ENCODE peak calls at places on chromosomes 1 and 21, in four cellular contexts. R, F, X and Z are unnamed samples.

GRCh38 chr1:91545506-91546300 is 45.1 kb downstream of the CDC7 start:
- DNase-seq in R (no peak), F (no peak), X (no peak), Z (no peak)

GRCh38 chr1:53381790-53382401 is 54.0 kb upstream of the LRP8 start:
- DNase-seq in F (peak; percentile 4), R (no peak), X (peak; percentile 33), Z (no peak)

GRCh38 chr1:94836891-94837290 is 16.7 kb downstream of the SLC44A3 start:
- DNase-seq in X (no peak), R (no peak), F (no peak), Z (no peak)

GRCh38 chr1:41578712-41579335 is 94.3 kb upstream of the EDN2 start:
- DNase-seq in R (no peak), F (no peak), X (no peak), Z (no peak)

GRCh38 chr1:39195166-39196111 is 9.1 kb upstream of the MACF1 start:
- DNase-seq in F (no peak), R (no peak), X (no peak), Z (no peak)

GRCh38 chr1:234823191-234824176 is 213.5 kb upstream of the IRF2BP2 start:
- DNase-seq in X (no peak), F (no peak), R (no peak), Z (no peak)

GRCh38 chr1:171841931-171842723 is 829 bp downstream of the DNM3 start:
- DNase-seq in F (peak; percentile 64), R (peak; percentile 17), X (no peak), Z (peak; percentile 61)

GRCh38 chr1:43435146-43436145 is 18.3 kb downstream of the HYI start:
- DNase-seq in F (peak; percentile 82), R (no peak), X (no peak), Z (peak; percentile 63)

GRCh38 chr1:14944471-14944981 is 209.0 kb upstream of the TMEM51 start:
- DNase-seq in F (no peak), X (no peak), R (no peak), Z (no peak)

GRCh38 chr1:167440345-167440744 is 78.0 kb downstream of the CD247 start:
- DNase-seq in F (no peak), X (no peak), R (no peak), Z (peak; percentile 59)

GRCh38 chr1:27416387-27417111 is 24.1 kb downstream of the GPR3 start:
- DNase-seq in R (no peak), X (peak; percentile 55), F (no peak), Z (no peak)

GRCh38 chr1:83693409-83694126 is 305.4 kb downstream of the TTLL7 start:
- DNase-seq in X (no peak), R (no peak), F (no peak), Z (no peak)

GRCh38 chr1:14996133-14997050 is 157.2 kb upstream of the TMEM51 start:
- DNase-seq in R (peak; percentile 25), X (peak; percentile 67), F (no peak), Z (no peak)

GRCh38 chr1:6472391-6472790 is 6.4 kb upstream of the TNFRSF25 start:
- DNase-seq in X (no peak), R (no peak), F (no peak), Z (no peak)

GRCh38 chr1:28343405-28343804 is 14.6 kb downstream of the MED18 start:
- DNase-seq in F (no peak), X (no peak), R (no peak), Z (no peak)

GRCh38 chr1:109950509-109950908 is 34.1 kb upstream of the AHCYL1 start:
- DNase-seq in X (no peak), F (no peak), R (no peak), Z (no peak)

GRCh38 chr1:216688127-216688657 is 35.0 kb downstream of the ESRRG start:
- DNase-seq in X (no peak), F (no peak), R (no peak), Z (no peak)

GRCh38 chr1:15153842-15154479 is 414 bp downstream of the TMEM51 start:
- DNase-seq in X (no peak), F (peak; percentile 87), R (peak; percentile 65), Z (no peak)

GRCh38 chr1:31054958-31055481 is 10.5 kb downstream of the PUM1 start:
- DNase-seq in X (no peak), F (no peak), R (no peak), Z (no peak)

GRCh38 chr1:115063238-115063901 is 25.9 kb downstream of the TSPAN2 start:
- DNase-seq in X (no peak), F (no peak), R (no peak), Z (no peak)

GRCh38 chr1:31413405-31414005 is 492 bp downstream of the SERINC2 start:
- DNase-seq in R (no peak), X (no peak), F (peak; percentile 79), Z (peak; percentile 85)

GRCh38 chr1:92556350-92556749 is 69.6 kb upstream of the GFI1 start:
- DNase-seq in F (no peak), X (no peak), R (no peak), Z (no peak)

GRCh38 chr1:56933161-56933560 is 32.7 kb downstream of the C8B start:
- DNase-seq in X (no peak), R (no peak), F (no peak), Z (no peak)

GRCh38 chr1:3463891-3464648 is 9.6 kb downstream of the ARHGEF16 start:
- DNase-seq in F (peak; percentile 56), X (no peak), R (no peak), Z (no peak)

GRCh38 chr1:229440821-229441537 is 7.1 kb upstream of the ACTA1 start:
- DNase-seq in F (no peak), X (no peak), R (no peak), Z (no peak)

GRCh38 chr21:31710586-31710985 is 21.3 kb downstream of the SCAF4 start:
- DNase-seq in R (no peak), F (no peak), X (no peak), Z (no peak)

GRCh38 chr1:196260267-196260666 is 348.0 kb downstream of the KCNT2 start:
- DNase-seq in F (no peak), R (no peak), X (no peak), Z (no peak)

GRCh38 chr1:174671826-174672225 is 224.1 kb downstream of the GPR52 start:
- DNase-seq in X (no peak), R (no peak), F (no peak), Z (no peak)

DNA sequence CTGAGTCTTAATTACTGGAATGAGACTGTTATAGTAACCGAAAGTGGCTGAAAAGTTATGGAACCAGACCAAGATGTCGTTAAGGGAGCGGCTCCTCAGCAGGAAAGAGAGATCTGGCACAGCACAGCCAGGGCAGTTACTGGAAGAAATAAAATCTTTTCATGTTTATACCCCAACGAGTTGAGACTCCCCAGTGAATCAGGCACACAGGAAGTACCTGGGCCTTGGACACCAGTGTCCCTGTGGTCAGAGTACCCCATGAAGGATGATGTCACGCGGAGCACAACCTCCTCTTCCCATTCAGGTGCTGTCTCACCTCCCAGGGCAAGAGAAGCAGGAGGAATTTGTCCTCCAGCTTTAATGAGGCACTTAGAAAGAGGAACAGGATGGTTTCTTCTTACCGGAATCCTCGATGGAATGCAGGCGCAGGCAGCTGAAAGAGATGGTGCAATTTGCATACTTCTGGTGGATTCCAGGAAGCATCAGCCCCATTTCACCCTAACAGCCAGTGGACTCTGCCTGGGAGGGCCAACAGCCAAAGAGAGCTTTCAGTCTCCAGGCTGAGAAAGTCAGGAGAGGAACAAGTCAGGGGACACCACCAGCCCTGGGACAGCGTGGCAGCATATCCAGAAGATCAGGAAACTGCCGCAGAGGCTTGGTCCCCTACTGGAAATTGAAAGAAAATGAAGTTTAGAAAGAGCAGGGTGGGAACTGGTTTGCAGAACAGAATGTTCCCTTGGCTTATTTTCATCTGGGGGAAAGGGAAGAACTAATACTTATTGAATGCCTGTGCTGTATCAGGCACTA is 35.9 kb upstream of the CTTNBP2NL start:
- DNase-seq in X (no peak), F (peak; percentile 92), R (no peak), Z (peak; percentile 89)
- TF ChIP-seq POLR2AphosphoS5 in X (no peak), F (peak; percentile 68), R (no peak), Z (peak; percentile 46)

GRCh38 chr1:160205974-160206369 is 788 bp downstream of the PEA15 start:
- DNase-seq in F (peak; percentile 75), X (peak; percentile 10), R (peak; percentile 56), Z (peak; percentile 60)

GRCh38 chr1:160207751-160208150 is 2.6 kb downstream of the PEA15 start:
- DNase-seq in R (no peak), X (no peak), F (no peak), Z (no peak)

GRCh38 chr1:160207118-160207650 is 2.0 kb downstream of the PEA15 start:
- DNase-seq in X (no peak), F (no peak), R (no peak), Z (no peak)

GRCh38 chr1:160205242-160205973 is at the start of gene PEA15:
- DNase-seq in F (peak; percentile 88), R (peak; percentile 84), X (peak; percentile 12), Z (peak; percentile 85)

DNA sequence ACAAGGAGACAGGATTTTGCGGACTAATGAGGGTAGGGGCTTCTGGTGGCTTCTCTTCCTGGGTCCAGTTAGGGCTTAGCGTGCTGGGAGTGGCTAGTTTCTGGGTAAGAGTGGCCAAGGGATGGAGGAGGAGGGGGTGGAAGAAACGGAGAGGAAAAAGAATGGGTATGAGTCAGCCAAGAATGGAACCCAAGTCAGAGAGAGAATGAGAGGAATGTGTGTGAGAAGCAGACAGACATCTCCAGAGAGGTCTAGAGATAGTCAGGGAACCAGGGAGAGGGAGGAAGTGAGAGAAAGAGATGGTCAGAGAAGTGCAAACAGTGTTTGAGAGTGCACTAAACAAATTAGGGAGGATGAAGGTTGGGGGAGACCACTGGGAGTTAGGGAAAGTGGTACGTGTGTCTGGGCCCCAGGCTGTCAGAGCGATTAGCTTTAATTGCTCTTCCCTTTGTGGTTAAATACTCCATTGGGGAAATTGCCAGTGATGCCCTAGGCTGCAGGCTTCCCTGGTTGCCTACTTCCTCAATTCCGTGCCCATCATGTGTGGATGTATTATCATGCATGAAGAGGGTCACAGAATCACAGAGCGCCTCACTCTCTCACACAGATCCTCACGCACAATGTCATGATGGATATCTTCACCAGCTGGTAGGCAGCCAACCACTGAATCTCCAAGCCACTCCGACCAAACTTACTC is 1.4 kb downstream of the PEA15 start:
- DNase-seq in F (no peak), R (no peak), X (no peak), Z (no peak)
- TF ChIP-seq POLR2A in F (no peak), R (no peak), X (no peak), Z (no peak)

GRCh38 chr1:182869241-182869666 is 30.1 kb downstream of the DHX9 start:
- DNase-seq in F (no peak), R (no peak), X (no peak), Z (no peak)
- TF ChIP-seq POLR2AphosphoS5 in F (no peak), R (peak; percentile 35), X (no peak), Z (no peak)

GRCh38 chr1:156677616-156678596 is 699 bp upstream of the NES start:
- DNase-seq in X (no peak), R (no peak), F (peak; percentile 88), Z (no peak)
- TF ChIP-seq POLR2A in X (no peak), R (no peak), F (no peak), Z (no peak)